ENCODE peak calls at places on chromosomes 2 and 18, in six cellular contexts. One of them, this sample, is unnamed.

GRCh38 chr2:10258726-10259125 is 44.0 kb upstream of the HPCAL1 start:
- DNase-seq in mesenchymal stem cell: no peak
- DNase-seq in neuronal stem cell: no peak
- DNase-seq in H1: no peak
- DNase-seq in mesendoderm: no peak
- DNase-seq in IMR-90: no peak
- DNase-seq in this sample: no peak

GRCh38 chr2:183229386-183229785 is 105.1 kb downstream of the NUP35 start:
- DNase-seq in mesenchymal stem cell: peak
- DNase-seq in mesendoderm: no peak
- DNase-seq in neuronal stem cell: no peak
- DNase-seq in IMR-90: peak
- DNase-seq in H1: no peak
- DNase-seq in this sample: no peak

GRCh38 chr2:155080394-155080793 is 381.9 kb downstream of the KCNJ3 start:
- DNase-seq in mesenchymal stem cell: no peak
- DNase-seq in mesendoderm: peak
- DNase-seq in H1: no peak
- DNase-seq in neuronal stem cell: no peak
- DNase-seq in IMR-90: no peak
- DNase-seq in this sample: no peak

GRCh38 chr2:2147024-2147900 is 183.8 kb downstream of the MYT1L start:
- DNase-seq in mesendoderm: peak
- DNase-seq in H1: no peak
- DNase-seq in mesenchymal stem cell: no peak
- DNase-seq in neuronal stem cell: no peak
- DNase-seq in IMR-90: no peak
- DNase-seq in this sample: peak

GRCh38 chr2:1736045-1736444 is 8.3 kb downstream of the PXDN start:
- DNase-seq in mesenchymal stem cell: peak
- DNase-seq in IMR-90: peak
- DNase-seq in H1: no peak
- DNase-seq in neuronal stem cell: no peak
- DNase-seq in mesendoderm: no peak
- DNase-seq in this sample: no peak

GRCh38 chr2:183248866-183249567 is 124.8 kb downstream of the NUP35 start:
- DNase-seq in mesendoderm: peak
- DNase-seq in neuronal stem cell: peak
- DNase-seq in mesenchymal stem cell: peak
- DNase-seq in IMR-90: peak
- DNase-seq in H1: no peak
- DNase-seq in this sample: no peak

GRCh38 chr18:59189746-59190145 is 30.2 kb upstream of the GRP start:
- DNase-seq in mesendoderm: no peak
- DNase-seq in mesenchymal stem cell: no peak
- DNase-seq in IMR-90: peak
- DNase-seq in neuronal stem cell: no peak
- DNase-seq in H1: no peak
- DNase-seq in this sample: no peak

GRCh38 chr2:213119061-213119809 is 32.2 kb downstream of the IKZF2 start:
- DNase-seq in neuronal stem cell: no peak
- DNase-seq in IMR-90: peak
- DNase-seq in mesendoderm: no peak
- DNase-seq in mesenchymal stem cell: no peak
- DNase-seq in H1: no peak
- DNase-seq in this sample: no peak

GRCh38 chr2:178395941-178396585 is 54.9 kb downstream of the PRKRA start:
- DNase-seq in IMR-90: no peak
- DNase-seq in H1: no peak
- DNase-seq in mesenchymal stem cell: no peak
- DNase-seq in mesendoderm: no peak
- DNase-seq in neuronal stem cell: no peak
- DNase-seq in this sample: no peak

GRCh38 chr2:96493072-96493471 is 12.1 kb downstream of the NEURL3 start:
- DNase-seq in mesenchymal stem cell: no peak
- DNase-seq in neuronal stem cell: no peak
- DNase-seq in mesendoderm: peak
- DNase-seq in H1: no peak
- DNase-seq in IMR-90: no peak
- DNase-seq in this sample: peak

GRCh38 chr18:26655614-26656400 is 107.5 kb upstream of the KCTD1 start:
- DNase-seq in mesendoderm: peak
- DNase-seq in mesenchymal stem cell: peak
- DNase-seq in neuronal stem cell: peak
- DNase-seq in IMR-90: peak
- DNase-seq in H1: no peak
- DNase-seq in this sample: peak

GRCh38 chr2:14524041-14524802 is 108.3 kb upstream of the LRATD1 start:
- DNase-seq in H1: no peak
- DNase-seq in IMR-90: peak
- DNase-seq in neuronal stem cell: no peak
- DNase-seq in mesendoderm: no peak
- DNase-seq in mesenchymal stem cell: peak
- DNase-seq in this sample: no peak

GRCh38 chr18:31243740-31244512 is 74.0 kb upstream of the DSG1 start:
- DNase-seq in H1: no peak
- DNase-seq in neuronal stem cell: no peak
- DNase-seq in IMR-90: no peak
- DNase-seq in mesendoderm: no peak
- DNase-seq in mesenchymal stem cell: no peak
- DNase-seq in this sample: no peak

GRCh38 chr2:221198309-221198708 is 373.8 kb downstream of the EPHA4 start:
- DNase-seq in H1: no peak
- DNase-seq in mesenchymal stem cell: no peak
- DNase-seq in IMR-90: no peak
- DNase-seq in mesendoderm: no peak
- DNase-seq in neuronal stem cell: no peak
- DNase-seq in this sample: no peak

GRCh38 chr2:209208211-209208610 is 215.6 kb upstream of the MAP2 start:
- DNase-seq in neuronal stem cell: peak
- DNase-seq in H1: peak
- DNase-seq in mesendoderm: peak
- DNase-seq in IMR-90: no peak
- DNase-seq in mesenchymal stem cell: peak
- DNase-seq in this sample: peak

GRCh38 chr2:216555274-216555673 is 56.6 kb downstream of the RPL37A start:
- DNase-seq in neuronal stem cell: no peak
- DNase-seq in mesendoderm: no peak
- DNase-seq in IMR-90: no peak
- DNase-seq in mesenchymal stem cell: no peak
- DNase-seq in H1: no peak
- DNase-seq in this sample: no peak

GRCh38 chr2:98541906-98542305 is 66.4 kb downstream of the COA5 start:
- DNase-seq in IMR-90: no peak
- DNase-seq in H1: no peak
- DNase-seq in mesendoderm: peak
- DNase-seq in neuronal stem cell: no peak
- DNase-seq in mesenchymal stem cell: no peak
- DNase-seq in this sample: no peak

GRCh38 chr2:160104115-160104514 is 41.7 kb upstream of the PLA2R1 start:
- DNase-seq in mesenchymal stem cell: no peak
- DNase-seq in neuronal stem cell: no peak
- DNase-seq in IMR-90: no peak
- DNase-seq in mesendoderm: no peak
- DNase-seq in H1: no peak
- DNase-seq in this sample: no peak

GRCh38 chr18:68740966-68741365 is 26.1 kb upstream of the TMX3 start:
- DNase-seq in neuronal stem cell: no peak
- DNase-seq in IMR-90: peak
- DNase-seq in mesendoderm: no peak
- DNase-seq in mesenchymal stem cell: no peak
- DNase-seq in H1: no peak
- DNase-seq in this sample: no peak

GRCh38 chr2:40558772-40559171 is 106.9 kb upstream of the SLC8A1 start:
- DNase-seq in neuronal stem cell: no peak
- DNase-seq in H1: no peak
- DNase-seq in mesendoderm: no peak
- DNase-seq in IMR-90: no peak
- DNase-seq in mesenchymal stem cell: no peak
- DNase-seq in this sample: no peak

GRCh38 chr2:191180712-191181111 is 29.9 kb upstream of the STAT4 start:
- DNase-seq in H1: no peak
- DNase-seq in IMR-90: peak
- DNase-seq in neuronal stem cell: no peak
- DNase-seq in mesenchymal stem cell: peak
- DNase-seq in mesendoderm: no peak
- DNase-seq in this sample: no peak

GRCh38 chr2:75705921-75706320 is 4.8 kb downstream of the GCFC2 start:
- DNase-seq in neuronal stem cell: no peak
- DNase-seq in IMR-90: peak
- DNase-seq in H1: no peak
- DNase-seq in mesenchymal stem cell: peak
- DNase-seq in mesendoderm: no peak
- DNase-seq in this sample: no peak

GRCh38 chr2:2826209-2826551 is 495.1 kb upstream of the MYT1L start:
- DNase-seq in mesendoderm: no peak
- DNase-seq in H1: no peak
- DNase-seq in mesenchymal stem cell: no peak
- DNase-seq in IMR-90: no peak
- DNase-seq in neuronal stem cell: no peak
- DNase-seq in this sample: peak

GRCh38 chr2:146634256-146635068 is 1210.4 kb upstream of the ACVR2A start:
- DNase-seq in H1: no peak
- DNase-seq in IMR-90: peak
- DNase-seq in mesendoderm: no peak
- DNase-seq in neuronal stem cell: no peak
- DNase-seq in mesenchymal stem cell: peak
- DNase-seq in this sample: no peak

GRCh38 chr2:190507135-190507534 is 27.4 kb downstream of the NEMP2 start:
- DNase-seq in IMR-90: no peak
- DNase-seq in H1: no peak
- DNase-seq in neuronal stem cell: no peak
- DNase-seq in mesenchymal stem cell: no peak
- DNase-seq in mesendoderm: no peak
- DNase-seq in this sample: no peak

GRCh38 chr18:39414009-39414700 is 1848.6 kb upstream of the CELF4 start:
- DNase-seq in mesendoderm: peak
- DNase-seq in neuronal stem cell: no peak
- DNase-seq in mesenchymal stem cell: peak
- DNase-seq in H1: no peak
- DNase-seq in IMR-90: peak
- DNase-seq in this sample: no peak

GRCh38 chr18:45332911-45333310 is 282.4 kb upstream of the SLC14A2 start:
- DNase-seq in H1: no peak
- DNase-seq in mesenchymal stem cell: no peak
- DNase-seq in IMR-90: no peak
- DNase-seq in neuronal stem cell: no peak
- DNase-seq in mesendoderm: no peak
- DNase-seq in this sample: no peak

GRCh38 chr2:62119313-62119969 is 76.5 kb upstream of the B3GNT2 start:
- DNase-seq in neuronal stem cell: no peak
- DNase-seq in mesendoderm: no peak
- DNase-seq in mesenchymal stem cell: no peak
- DNase-seq in H1: no peak
- DNase-seq in IMR-90: no peak
- DNase-seq in this sample: no peak

GRCh38 chr2:204470178-204470620 is 75.1 kb upstream of the PARD3B start:
- DNase-seq in mesenchymal stem cell: peak
- DNase-seq in neuronal stem cell: no peak
- DNase-seq in IMR-90: peak
- DNase-seq in mesendoderm: no peak
- DNase-seq in H1: no peak
- DNase-seq in this sample: no peak

GRCh38 chr18:8153887-8154583 is 455.2 kb upstream of the RAB12 start:
- DNase-seq in neuronal stem cell: no peak
- DNase-seq in H1: no peak
- DNase-seq in mesendoderm: no peak
- DNase-seq in IMR-90: peak
- DNase-seq in mesenchymal stem cell: peak
- DNase-seq in this sample: no peak

GRCh38 chr2:24731040-24731439 is 62.2 kb downstream of the PTRHD1 start:
- DNase-seq in mesendoderm: no peak
- DNase-seq in H1: no peak
- DNase-seq in neuronal stem cell: no peak
- DNase-seq in mesenchymal stem cell: no peak
- DNase-seq in IMR-90: no peak
- DNase-seq in this sample: no peak
- H3K23ac ChIP-seq in mesendoderm: no peak
- H3K23ac ChIP-seq in H1: no peak
- H3K23ac ChIP-seq in neuronal stem cell: no peak
- H3K23ac ChIP-seq in mesenchymal stem cell: no peak
- H3K23ac ChIP-seq in IMR-90: no peak
- H3K23ac ChIP-seq in this sample: no peak

DNA sequence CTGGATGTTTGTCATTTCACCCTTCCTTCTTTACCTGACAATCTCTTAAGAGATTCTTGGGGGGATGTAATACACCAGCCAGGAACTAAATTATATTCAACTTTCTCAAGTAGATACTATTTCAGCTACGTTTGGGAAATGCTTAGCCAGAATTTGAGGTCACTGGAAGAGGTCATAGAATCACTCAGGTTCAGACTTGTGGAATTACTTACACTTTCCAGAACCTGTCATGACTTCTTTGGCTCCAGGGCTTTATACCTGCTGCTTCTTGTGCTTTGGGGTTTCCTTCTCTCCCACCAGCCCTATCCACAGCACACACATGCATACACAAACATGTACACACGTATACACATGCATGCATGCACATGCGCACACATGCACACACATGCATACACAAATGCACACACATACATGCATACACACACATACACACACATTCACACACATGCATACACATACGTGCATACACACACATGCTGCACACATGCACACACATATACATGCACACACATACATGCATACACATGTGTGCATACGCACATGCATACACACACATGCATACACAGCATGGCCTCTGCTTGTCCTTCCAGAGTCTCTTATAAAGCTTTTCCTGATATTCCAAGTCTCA is 23.5 kb upstream of the ANXA4 start:
- DNase-seq in H1: no peak
- DNase-seq in neuronal stem cell: no peak
- DNase-seq in IMR-90: no peak
- DNase-seq in mesendoderm: no peak
- DNase-seq in mesenchymal stem cell: no peak
- DNase-seq in this sample: no peak
- H3K23ac ChIP-seq in H1: peak
- H3K23ac ChIP-seq in neuronal stem cell: peak
- H3K23ac ChIP-seq in IMR-90: no peak
- H3K23ac ChIP-seq in mesendoderm: no peak
- H3K23ac ChIP-seq in mesenchymal stem cell: no peak
- H3K23ac ChIP-seq in this sample: no peak

GRCh38 chr2:149399934-149400615 is 69.7 kb downstream of the LYPD6 start:
- DNase-seq in neuronal stem cell: no peak
- DNase-seq in mesenchymal stem cell: peak
- DNase-seq in H1: no peak
- DNase-seq in mesendoderm: no peak
- DNase-seq in IMR-90: no peak
- DNase-seq in this sample: no peak
- H3K23ac ChIP-seq in neuronal stem cell: no peak
- H3K23ac ChIP-seq in mesenchymal stem cell: no peak
- H3K23ac ChIP-seq in H1: no peak
- H3K23ac ChIP-seq in mesendoderm: no peak
- H3K23ac ChIP-seq in IMR-90: no peak
- H3K23ac ChIP-seq in this sample: no peak

GRCh38 chr2:72926368-72926767 is 9.0 kb downstream of the EMX1 start:
- DNase-seq in H1: no peak
- DNase-seq in IMR-90: no peak
- DNase-seq in mesenchymal stem cell: no peak
- DNase-seq in mesendoderm: no peak
- DNase-seq in neuronal stem cell: no peak
- DNase-seq in this sample: peak
- H3K23ac ChIP-seq in H1: no peak
- H3K23ac ChIP-seq in IMR-90: no peak
- H3K23ac ChIP-seq in mesenchymal stem cell: no peak
- H3K23ac ChIP-seq in mesendoderm: no peak
- H3K23ac ChIP-seq in neuronal stem cell: no peak
- H3K23ac ChIP-seq in this sample: no peak

GRCh38 chr2:180980185-180980942 is at the start of gene UBE2E3:
- DNase-seq in IMR-90: peak
- DNase-seq in neuronal stem cell: peak
- DNase-seq in H1: peak
- DNase-seq in mesendoderm: peak
- DNase-seq in mesenchymal stem cell: peak
- DNase-seq in this sample: peak
- H3K23ac ChIP-seq in IMR-90: peak
- H3K23ac ChIP-seq in neuronal stem cell: peak
- H3K23ac ChIP-seq in H1: no peak
- H3K23ac ChIP-seq in mesendoderm: no peak
- H3K23ac ChIP-seq in mesenchymal stem cell: no peak
- H3K23ac ChIP-seq in this sample: no peak

This sample was measured in H9.